ENCODE peak calls at places on chromosomes 12 and 14, in six cellular contexts. M is tibial artery, W is astrocyte, S is prostate gland, H is ascending aorta, B is GM23248. E is an unnamed sample.

GRCh38 chr14:34498684-34499412 is 36.8 kb upstream of the SPTSSA start:
- DNase-seq in H (no peak), M (no peak), S (peak; percentile 22), B (peak; percentile 34), W (peak; percentile 18), E (peak; percentile 64)

GRCh38 chr14:72420749-72421452 is 473.0 kb downstream of the DPF3 start:
- DNase-seq in B (peak; percentile 68), W (peak; percentile 29), H (no peak), M (peak; percentile 64), S (peak; percentile 23), E (peak; percentile 80)

GRCh38 chr14:94893411-94894160 is 123.7 kb upstream of the GSC start:
- DNase-seq in B (no peak), M (no peak), W (no peak), S (no peak), H (no peak), E (no peak)

GRCh38 chr14:81826080-81826479 is 292.4 kb upstream of the SEL1L start:
- DNase-seq in H (no peak), W (no peak), S (no peak), M (no peak), B (no peak), E (no peak)

GRCh38 chr12:54561164-54561563 is 11.8 kb downstream of the PDE1B start:
- DNase-seq in H (peak; percentile 38), M (peak; percentile 51), S (no peak), W (no peak), B (no peak), E (peak; percentile 20)

GRCh38 chr12:80261403-80261802 is 162.1 kb downstream of the OTOGL start:
- DNase-seq in B (no peak), H (no peak), W (no peak), S (no peak), M (no peak), E (no peak)

GRCh38 chr14:80055912-80056801 is 155.1 kb downstream of the DIO2 start:
- DNase-seq in S (peak; percentile 29), B (peak; percentile 73), M (peak; percentile 20), H (no peak), W (peak; percentile 46), E (peak; percentile 24)

GRCh38 chr12:1738480-1738879 is 47.6 kb downstream of the ADIPOR2 start:
- DNase-seq in W (no peak), M (no peak), B (no peak), S (no peak), H (no peak), E (no peak)

GRCh38 chr12:95653761-95654546 is 102.7 kb upstream of the USP44 start:
- DNase-seq in B (peak; percentile 90), M (no peak), W (peak; percentile 34), S (no peak), H (no peak), E (no peak)

GRCh38 chr14:105444859-105445258 is 25.2 kb downstream of the MTA1 start:
- DNase-seq in B (no peak), H (no peak), S (no peak), M (no peak), W (no peak), E (no peak)

GRCh38 chr14:68014771-68015170 is 195.2 kb downstream of the RAD51B start:
- DNase-seq in S (no peak), W (no peak), H (no peak), B (no peak), M (no peak), E (no peak)

GRCh38 chr12:89575405-89575804 is 49.6 kb upstream of the POC1B start:
- DNase-seq in W (no peak), H (no peak), S (no peak), B (peak; percentile 36), M (no peak), E (no peak)

GRCh38 chr12:7374423-7375144 is 69.4 kb downstream of the CD163L1 start:
- DNase-seq in B (peak; percentile 69), M (peak; percentile 40), W (no peak), H (no peak), S (no peak), E (peak; percentile 40)

GRCh38 chr14:51895425-51895824 is 35.0 kb downstream of the GNG2 start:
- DNase-seq in W (no peak), S (no peak), H (no peak), M (no peak), B (no peak), E (no peak)

GRCh38 chr12:75685826-75686225 is 174.4 kb upstream of the KRR1 start:
- DNase-seq in B (no peak), W (no peak), S (no peak), M (no peak), H (no peak), E (no peak)

GRCh38 chr12:21546721-21547120 is 20.6 kb downstream of the SPX start:
- DNase-seq in H (no peak), W (no peak), B (no peak), S (no peak), M (no peak), E (no peak)

GRCh38 chr14:99554184-99554583 is 49.8 kb downstream of the CCDC85C start:
- DNase-seq in M (no peak), B (no peak), W (no peak), S (no peak), H (no peak), E (no peak)

GRCh38 chr12:65668981-65669695 is 155.1 kb upstream of the HMGA2 start:
- DNase-seq in W (no peak), B (peak; percentile 24), M (no peak), S (no peak), H (no peak), E (no peak)

GRCh38 chr12:89927226-89927698 is 218.6 kb upstream of the ATP2B1 start:
- DNase-seq in S (no peak), B (no peak), W (no peak), H (no peak), M (no peak), E (no peak)

GRCh38 chr12:18320036-18320617 is 58.8 kb downstream of the PIK3C2G start:
- DNase-seq in S (no peak), B (peak; percentile 78), H (no peak), W (peak; percentile 82), M (no peak), E (no peak)

GRCh38 chr14:103551338-103551762 is 11.1 kb downstream of the BAG5 start:
- DNase-seq in W (no peak), M (peak; percentile 85), B (peak; percentile 70), S (no peak), H (peak; percentile 53), E (no peak)

GRCh38 chr14:97924922-97925613 is 1127.9 kb downstream of the VRK1 start:
- DNase-seq in S (no peak), W (no peak), B (no peak), M (no peak), H (no peak), E (no peak)

GRCh38 chr12:27580561-27581330 is 56.7 kb downstream of the PPFIBP1 start:
- DNase-seq in H (no peak), B (no peak), S (no peak), M (no peak), W (no peak), E (no peak)

GRCh38 chr12:48615681-48616080 is 45.8 kb upstream of the LALBA start:
- DNase-seq in S (no peak), M (no peak), B (peak; percentile 9), H (no peak), W (no peak), E (no peak)

DNA sequence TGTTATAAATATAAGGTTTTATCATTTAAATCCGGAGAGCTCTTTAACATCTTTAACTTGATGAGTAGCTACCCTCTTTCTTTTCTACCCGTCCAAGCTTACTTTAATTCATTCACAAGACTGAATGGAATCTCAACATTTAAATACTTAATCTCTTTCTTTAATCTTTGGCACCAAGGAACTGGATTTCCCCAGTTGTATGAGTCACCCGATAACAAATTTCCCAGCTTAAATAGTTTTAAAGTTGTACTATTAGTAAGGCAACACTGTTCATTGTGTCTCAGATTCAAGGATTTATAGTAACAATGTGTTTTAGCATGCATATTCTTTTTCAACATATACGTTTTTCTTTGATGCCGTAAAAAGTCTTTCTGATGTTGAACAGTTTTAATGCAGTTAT is 15.9 kb upstream of the LRP6 start:
- DNase-seq in H (no peak), M (no peak), S (no peak), W (peak; percentile 89), B (peak; percentile 74), E (no peak)
- H3K36me3 ChIP-seq in H (no peaks in the 10 kb centered on the region), M (no peaks in the 10 kb centered on the region), S (no peaks in the 10 kb centered on the region), W (no peaks in the 10 kb centered on the region), B (no peaks in the 10 kb centered on the region), E (no peaks in the 10 kb centered on the region)

GRCh38 chr12:111672822-111673381 is 12.9 kb downstream of the BRAP start:
- DNase-seq in W (no peak), B (no peak), H (no peak), M (no peak), S (no peak), E (no peak)

GRCh38 chr12:111673503-111673902 is 12.3 kb downstream of the BRAP start:
- DNase-seq in S (no peak), H (no peak), W (no peak), M (no peak), B (peak; percentile 56), E (no peak)

GRCh38 chr12:111677186-111677585 is 8.6 kb downstream of the BRAP start:
- DNase-seq in M (no peak), W (no peak), B (no peak), H (no peak), S (no peak), E (no peak)
- H3K36me3 ChIP-seq in M (peaks cover 90% of the 10 kb centered on the region), W (peaks cover 30% of the 10 kb centered on the region), B (peaks cover 30% of the 10 kb centered on the region), H (peaks cover 80% of the 10 kb centered on the region), S (peaks cover 4% of the 10 kb centered on the region), E (peaks cover 39% of the 10 kb centered on the region)

GRCh38 chr14:91291786-91292405 is 47.4 kb upstream of the GPR68 start:
- DNase-seq in H (no peak), S (no peak), W (no peak), B (no peak), M (no peak), E (no peak)

GRCh38 chr14:91295276-91295845 is 50.9 kb upstream of the GPR68 start:
- DNase-seq in H (no peak), S (no peak), B (no peak), W (no peak), M (no peak), E (no peak)

GRCh38 chr14:91292476-91292875 is 48.0 kb upstream of the GPR68 start:
- DNase-seq in H (no peak), M (no peak), B (no peak), W (no peak), S (no peak), E (no peak)

GRCh38 chr14:91294153-91294552 is 49.6 kb upstream of the GPR68 start:
- DNase-seq in W (no peak), H (no peak), S (no peak), B (peak; percentile 28), M (no peak), E (no peak)

GRCh38 chr14:91293281-91293680 is 48.8 kb upstream of the GPR68 start:
- DNase-seq in B (no peak), S (no peak), W (no peak), H (no peak), M (no peak), E (no peak)
- H3K36me3 ChIP-seq in B (no peaks in the 10 kb centered on the region), S (no peaks in the 10 kb centered on the region), W (no peaks in the 10 kb centered on the region), H (no peaks in the 10 kb centered on the region), M (no peaks in the 10 kb centered on the region), E (peaks cover 6% of the 10 kb centered on the region)

GRCh38 chr14:45038865-45039264 is 45.1 kb upstream of the PRPF39 start:
- DNase-seq in B (no peak), H (no peak), W (no peak), M (no peak), S (no peak), E (no peak)
- H3K36me3 ChIP-seq in B (peaks cover 6% of the 10 kb centered on the region), H (peaks cover 26% of the 10 kb centered on the region), W (peaks cover 7% of the 10 kb centered on the region), M (peaks cover 55% of the 10 kb centered on the region), S (no peaks in the 10 kb centered on the region), E (no peaks in the 10 kb centered on the region)